ENCODE peak calls at places on chromosome 4, in ten cellular contexts. H is right cardiac atrium; B is CD4-positive, alpha-beta T cell; O is heart right ventricle; N is A549; E is CD8-positive, alpha-beta memory T cell; Y is fibroblast of lung; G is GM23248; I is cardiac muscle cell; K is colonic mucosa. C is an unnamed sample.

GRCh38 chr4:98166025-98166730 is 22.9 kb upstream of the STPG2 start:
- DNase-seq in H (peak), B (no peak), O (peak), N (peak), E (no peak), Y (no peak), G (peak), I (no peak), K (no peak), C (no peak)

GRCh38 chr4:37970702-37971101 is 10.5 kb downstream of the PTTG2 start:
- DNase-seq in H (peak), B (peak), O (peak), N (peak), E (peak), Y (peak), G (peak), I (peak), K (peak), C (no peak)

GRCh38 chr4:140137654-140138053 is 16.3 kb downstream of the MAML3 start:
- DNase-seq in H (no peak), B (no peak), O (no peak), N (peak), E (no peak), Y (peak), G (peak), I (no peak), K (no peak), C (no peak)

GRCh38 chr4:111016416-111016815 is 393.5 kb upstream of the PITX2 start:
- DNase-seq in H (no peak), B (no peak), O (no peak), N (no peak), E (no peak), Y (no peak), G (no peak), I (no peak), K (no peak), C (no peak)

GRCh38 chr4:169410839-169411770 is 140.3 kb upstream of the SH3RF1 start:
- DNase-seq in H (no peak), B (peak), O (peak), N (peak), E (peak), Y (peak), G (peak), I (peak), K (peak), C (no peak)

GRCh38 chr4:184471872-184472539 is 2.3 kb downstream of the IRF2 start:
- DNase-seq in H (no peak), B (no peak), O (no peak), N (peak), E (peak), Y (peak), G (peak), I (no peak), K (peak), C (no peak)

GRCh38 chr4:177441061-177441802 is 1.0 kb downstream of the AGA start:
- DNase-seq in H (no peak), B (no peak), O (no peak), N (peak), E (peak), Y (peak), G (peak), I (no peak), K (peak), C (no peak)

GRCh38 chr4:119683518-119683917 is 54.9 kb upstream of the PDE5A start:
- DNase-seq in H (no peak), B (no peak), O (no peak), N (peak), E (no peak), Y (peak), G (peak), I (no peak), K (no peak), C (no peak)

GRCh38 chr4:182207806-182208483 is 35.3 kb upstream of the TENM3 start:
- DNase-seq in H (no peak), B (no peak), O (no peak), N (peak), E (no peak), Y (peak), G (peak), I (no peak), K (no peak), C (no peak)

GRCh38 chr4:24473309-24473721 is 111.0 kb downstream of the DHX15 start:
- DNase-seq in H (peak), B (no peak), O (peak), N (peak), E (no peak), Y (peak), G (peak), I (peak), K (peak), C (no peak)

DNA sequence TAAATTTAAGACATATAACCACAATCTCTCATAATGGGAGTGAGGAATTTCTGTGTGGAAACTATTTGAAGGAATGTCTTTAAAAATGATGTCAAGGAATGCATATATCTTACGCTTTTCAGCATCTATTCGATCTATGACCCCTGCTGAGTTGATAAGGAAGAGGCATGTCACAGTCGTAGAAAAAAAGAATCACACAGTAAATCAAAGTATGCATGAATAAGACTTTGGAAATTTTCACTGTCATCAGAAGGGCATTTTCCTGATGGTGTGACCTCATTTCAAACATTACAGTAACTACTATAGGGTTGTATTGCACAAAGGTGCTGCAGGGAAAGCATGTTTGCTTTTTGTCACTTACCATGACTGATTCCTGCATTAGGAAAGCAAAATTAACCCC is 41.5 kb downstream of the REELD1 start:
- DNase-seq in H (no peak), B (no peak), O (no peak), N (peak), E (no peak), Y (peak), G (peak), I (no peak), K (no peak), C (no peak)
- H3K27ac ChIP-seq in H (no peak), B (no peak), O (no peak), N (peak), E (no peak), Y (peak), G (peak), I (no peak), K (no peak), C (no peak)

GRCh38 chr4:175674219-175674618 is 137.8 kb downstream of the GPM6A start:
- DNase-seq in H (no peak), B (no peak), O (no peak), N (no peak), E (no peak), Y (no peak), G (no peak), I (no peak), K (no peak), C (no peak)

DNA sequence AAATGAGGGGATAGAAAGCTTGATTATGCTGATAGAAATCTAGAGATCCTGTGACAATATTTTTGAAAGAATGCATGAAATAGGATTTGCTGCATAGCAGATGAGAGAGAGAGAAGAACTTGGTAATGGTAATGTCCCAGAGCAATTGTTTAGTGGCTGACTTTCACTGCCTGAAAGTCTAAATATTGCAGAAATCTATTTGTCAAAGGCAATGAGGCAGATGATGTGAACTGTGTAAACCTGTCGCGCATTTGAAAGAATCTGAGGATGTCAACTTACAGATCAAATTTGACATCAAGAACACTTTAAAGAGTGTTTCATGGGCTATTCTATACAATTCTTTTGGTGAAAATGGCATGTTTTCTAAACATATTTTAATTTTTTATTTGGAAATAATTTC is 133.6 kb downstream of the GPM6A start:
- DNase-seq in H (no peak), B (no peak), O (no peak), N (no peak), E (no peak), Y (no peak), G (no peak), I (no peak), K (no peak), C (no peak)
- H3K27ac ChIP-seq in H (no peak), B (no peak), O (no peak), N (no peak), E (no peak), Y (no peak), G (no peak), I (no peak), K (no peak), C (no peak)

GRCh38 chr4:70892086-70892769 is 9.9 kb upstream of the MOB1B start:
- DNase-seq in H (peak), B (no peak), O (peak), N (no peak), E (no peak), Y (peak), G (no peak), I (no peak), K (peak), C (no peak)
- H3K27ac ChIP-seq in H (no peak), B (no peak), O (no peak), N (no peak), E (no peak), Y (no peak), G (no peak), I (no peak), K (no peak), C (no peak)

DNA sequence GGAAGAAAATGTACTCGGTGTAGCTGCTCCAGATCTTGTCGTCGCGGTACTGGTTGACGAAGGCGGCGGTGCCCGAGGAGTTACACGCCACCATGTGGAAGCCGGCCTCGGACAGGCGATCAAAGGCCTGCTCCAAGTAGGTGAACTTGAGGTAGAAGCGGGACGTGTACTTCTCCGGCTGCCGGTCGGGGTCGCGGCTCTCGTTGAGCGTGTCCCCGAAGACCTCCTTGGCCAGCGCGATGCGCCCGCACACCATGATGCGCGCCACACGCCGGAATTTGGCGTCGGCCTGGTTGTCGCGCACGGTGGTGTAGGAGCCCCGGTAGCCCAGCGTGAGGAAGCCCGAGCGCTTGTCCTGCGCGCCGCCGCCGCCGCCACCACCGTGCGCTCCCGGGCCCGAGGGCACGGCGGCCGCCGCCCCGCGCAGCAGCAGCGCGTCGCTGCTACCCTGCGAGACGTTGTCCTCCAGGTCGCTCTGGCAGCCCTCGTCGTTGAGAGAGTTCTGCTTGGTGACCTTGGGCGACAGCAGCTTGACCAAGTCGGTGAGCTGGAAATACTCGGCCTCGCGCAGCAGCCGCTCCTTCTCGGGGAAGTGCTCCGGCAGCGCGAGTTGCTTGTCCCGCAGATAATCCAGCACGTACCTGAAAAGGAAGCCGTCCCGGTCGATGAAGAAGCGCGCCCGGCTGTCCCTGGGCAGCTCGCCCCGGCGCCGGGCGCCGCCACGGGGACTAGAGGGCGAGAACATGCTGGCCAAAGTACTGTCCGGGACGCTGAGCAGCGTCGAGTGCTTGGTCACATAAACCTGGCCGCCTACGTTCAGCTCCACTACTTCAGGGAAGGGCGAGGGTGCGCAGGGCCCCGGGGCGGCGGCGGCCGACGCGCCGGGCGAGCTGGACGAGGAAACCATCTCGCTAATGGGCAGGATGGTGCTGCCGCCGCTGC is 775 bp downstream of the KCTD8 start:
- DNase-seq in H (peak), B (no peak), O (peak), N (peak), E (no peak), Y (peak), G (peak), I (peak), K (peak), C (peak)
- H3K27ac ChIP-seq in H (no peak), B (no peak), O (peak), N (no peak), E (no peak), Y (no peak), G (no peak), I (no peak), K (peak), C (peak)

DNA sequence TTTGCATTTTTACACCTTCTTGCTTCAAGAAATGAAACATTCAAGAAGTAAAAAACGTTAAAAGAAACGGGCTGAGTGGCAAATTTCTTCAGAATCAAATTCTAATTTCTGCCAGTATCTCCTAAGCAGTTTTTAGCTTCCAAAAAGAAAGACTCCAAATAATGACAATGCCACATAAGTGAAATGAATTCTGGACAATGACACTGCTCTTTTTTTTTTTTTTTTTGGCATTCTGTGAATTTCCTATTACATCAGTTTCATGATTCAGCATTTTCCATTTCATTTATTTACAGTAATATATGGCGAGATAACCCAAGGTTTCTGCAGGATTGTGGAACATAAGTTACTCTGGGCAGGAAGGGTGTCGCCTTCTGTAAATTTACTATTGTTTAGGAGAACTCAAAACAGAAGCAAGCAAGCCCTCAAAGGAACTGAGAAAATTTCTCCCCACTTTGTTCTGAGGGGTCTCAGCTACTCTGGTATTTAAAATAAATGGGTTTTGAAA is 1.3 kb downstream of the SEL1L3 start:
- DNase-seq in H (no peak), B (no peak), O (no peak), N (peak), E (peak), Y (peak), G (peak), I (no peak), K (no peak), C (no peak)
- H3K27ac ChIP-seq in H (no peak), B (peak), O (peak), N (peak), E (peak), Y (no peak), G (peak), I (no peak), K (peak), C (no peak)

DNA sequence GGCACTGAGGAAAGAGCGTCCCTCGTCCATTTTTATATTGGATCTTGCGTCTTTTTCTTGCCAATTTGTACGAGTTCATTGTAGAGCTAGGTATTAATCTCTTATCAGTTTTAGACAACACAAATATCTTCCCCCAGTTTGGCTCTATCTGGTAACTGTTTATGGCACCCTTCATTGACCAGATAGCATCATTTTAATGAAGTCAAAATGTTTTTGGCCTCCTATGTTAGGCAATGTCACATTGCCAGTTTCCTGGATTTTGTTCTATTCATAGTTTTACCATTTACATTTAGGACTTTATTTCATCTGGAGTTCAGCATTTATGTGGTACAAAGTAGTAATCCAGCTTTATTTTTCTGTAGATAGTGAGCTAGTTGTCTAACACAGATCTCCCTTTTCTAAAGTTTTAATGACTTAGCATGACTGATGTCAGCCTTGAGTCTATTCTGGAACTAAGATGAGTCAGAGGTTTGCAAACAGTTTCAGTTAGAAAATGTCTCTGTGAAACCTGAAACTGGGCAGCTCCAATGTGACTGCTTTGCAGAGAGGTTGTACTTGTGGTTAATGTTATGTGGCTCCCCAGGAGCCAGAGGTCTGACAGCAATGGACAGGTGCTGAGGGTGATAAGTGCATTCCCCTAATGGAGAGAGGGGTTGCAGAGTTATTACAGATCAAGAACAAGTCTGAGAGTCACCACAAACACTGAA is 5.3 kb upstream of the STBD1 start:
- DNase-seq in H (no peak), B (no peak), O (no peak), N (peak), E (no peak), Y (peak), G (peak), I (peak), K (no peak), C (no peak)
- H3K27ac ChIP-seq in H (peak), B (no peak), O (peak), N (peak), E (peak), Y (no peak), G (peak), I (peak), K (peak), C (no peak)